ENCODE peak calls at places on chromosomes 3 and 15, in five cellular contexts. V is lower leg skin, Y is PC-9, I is brain microvascular endothelial cell, F is endothelial cell. S is an unnamed sample.

GRCh38 chr15:80467311-80467714 is 63.1 kb downstream of the ARNT2 start:
- DNase-seq in I (no peak), Y (no peak), F (no peak), V (peak), S (no peak)

GRCh38 chr3:1852950-1853349 is 245.7 kb upstream of the CNTN4 start:
- DNase-seq in Y (no peak), F (no peak), I (no peak), V (no peak), S (no peak)

GRCh38 chr3:111282024-111282423 is 210.4 kb downstream of the NECTIN3 start:
- DNase-seq in Y (no peak), I (no peak), V (no peak), F (no peak), S (no peak)

GRCh38 chr15:34038404-34039179 is 412 bp downstream of the AVEN start:
- DNase-seq in Y (no peak), I (peak), F (peak), V (peak), S (peak)

GRCh38 chr15:42152196-42152920 is 4.1 kb downstream of the PLA2G4F start:
- DNase-seq in I (no peak), Y (no peak), V (peak), F (no peak), S (no peak)

GRCh38 chr3:70748593-70748992 is 436.2 kb upstream of the MDFIC2 start:
- DNase-seq in F (no peak), Y (no peak), I (no peak), V (no peak), S (no peak)

GRCh38 chr3:33717616-33717865 is 513 bp downstream of the CLASP2 start:
- DNase-seq in Y (no peak), F (peak), V (no peak), I (peak), S (no peak)

GRCh38 chr3:181313379-181313778 is 323.8 kb upstream of the DNAJC19 start:
- DNase-seq in F (no peak), Y (no peak), V (no peak), I (no peak), S (no peak)

GRCh38 chr3:185332026-185332735 is 30.8 kb upstream of the MAP3K13 start:
- DNase-seq in Y (peak), V (no peak), F (no peak), I (peak), S (peak)

GRCh38 chr3:21273256-21273999 is 477.6 kb downstream of the ZNF385D start:
- DNase-seq in I (peak), V (no peak), F (no peak), Y (no peak), S (no peak)

GRCh38 chr3:96915465-96915864 is 101.1 kb downstream of the EPHA6 start:
- DNase-seq in Y (no peak), I (no peak), F (no peak), V (no peak), S (no peak)

GRCh38 chr3:149894211-149894610 is 76.5 kb downstream of the PFN2 start:
- DNase-seq in F (no peak), Y (no peak), I (peak), V (no peak), S (no peak)

GRCh38 chr3:151216641-151217040 is 13.6 kb upstream of the GPR171 start:
- DNase-seq in Y (no peak), I (peak), V (no peak), F (no peak), S (no peak)

GRCh38 chr3:63967675-63968611 is 55.4 kb downstream of the PSMD6 start:
- DNase-seq in I (peak), Y (no peak), F (no peak), V (peak), S (peak)

GRCh38 chr3:37338500-37338899 is 164.1 kb upstream of the LRRFIP2 start:
- DNase-seq in Y (no peak), I (no peak), F (no peak), V (no peak), S (no peak)

GRCh38 chr3:172367205-172368105 is 80.8 kb downstream of the GHSR start:
- DNase-seq in V (no peak), Y (peak), I (peak), F (no peak), S (no peak)

GRCh38 chr15:40787991-40788390 is 18.2 kb downstream of the C15orf62 start:
- DNase-seq in Y (no peak), F (no peak), V (no peak), I (no peak), S (no peak)

GRCh38 chr3:43867673-43868072 is 176.9 kb downstream of the ABHD5 start:
- DNase-seq in F (no peak), Y (no peak), V (no peak), I (peak), S (no peak)

GRCh38 chr3:126456211-126456610 is 19.5 kb downstream of the ZXDC start:
- DNase-seq in I (no peak), V (peak), F (no peak), Y (no peak), S (no peak)

GRCh38 chr3:49198611-49199230 is 27.3 kb downstream of the KLHDC8B start:
- DNase-seq in F (no peak), V (no peak), Y (no peak), I (no peak), S (no peak)

GRCh38 chr15:51931638-51932037 is 39.9 kb downstream of the LEO1 start:
- DNase-seq in V (no peak), F (no peak), I (no peak), Y (no peak), S (no peak)

GRCh38 chr3:70358978-70359580 is 46.6 kb upstream of the MDFIC2 start:
- DNase-seq in F (peak), I (peak), Y (no peak), V (no peak), S (peak)

GRCh38 chr15:52100807-52101206 is 11.8 kb downstream of the BCL2L10 start:
- DNase-seq in I (peak), F (no peak), Y (peak), V (peak), S (peak)

DNA sequence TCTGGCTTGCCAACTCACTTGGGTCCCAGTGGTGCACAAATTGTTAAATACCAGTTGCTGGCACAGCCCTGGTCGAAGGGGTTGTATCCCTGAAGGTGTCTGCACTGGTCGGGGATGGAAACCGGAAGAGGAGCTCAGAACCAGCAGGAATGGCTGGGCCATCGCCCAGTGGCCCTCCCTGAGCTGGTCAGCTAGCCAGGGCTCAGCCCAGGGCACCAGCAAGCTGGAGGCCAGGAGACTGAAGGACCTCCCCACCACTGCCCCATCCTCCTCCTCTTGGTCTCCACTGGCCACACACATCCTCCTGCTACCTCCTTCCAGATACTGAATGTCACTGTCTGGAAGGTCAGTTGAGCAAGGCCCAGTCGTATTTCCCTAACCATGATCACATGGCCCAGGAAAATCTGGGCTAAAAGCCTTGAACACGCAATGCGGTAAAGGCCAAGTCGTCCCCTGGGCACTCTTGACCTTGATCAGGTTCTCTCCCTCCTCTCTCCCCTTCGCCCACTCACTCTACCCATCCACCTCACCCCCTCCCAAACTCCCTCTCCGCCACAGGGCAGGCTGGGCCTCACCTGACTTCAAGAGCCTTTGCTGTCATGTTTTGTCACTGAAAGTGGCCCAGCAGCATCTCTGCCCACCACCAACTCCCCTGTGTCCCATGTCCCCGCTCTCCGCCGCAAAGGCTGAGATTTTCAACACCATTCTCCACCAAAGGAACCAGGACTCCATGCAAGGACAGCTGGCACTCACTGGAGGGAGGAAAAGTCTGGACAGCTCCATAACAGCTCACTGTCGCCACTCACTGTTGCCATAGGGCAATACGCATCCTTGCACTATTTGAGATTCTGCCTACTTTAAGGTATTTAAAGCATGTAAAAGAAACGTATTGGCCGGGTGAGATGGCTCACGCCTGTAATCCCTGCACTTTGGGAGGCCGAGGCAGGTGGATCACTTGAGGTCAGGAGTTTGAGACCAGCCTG is 12.1 kb downstream of the ZDHHC19 start:
- DNase-seq in F (no peak), V (no peak), Y (peak), I (no peak), S (no peak)
- TF ChIP-seq CTCF in F (no peak), V (no peak), Y (peak), I (peak), S (peak)

GRCh38 chr3:129994883-129995559 is 20.5 kb downstream of the TRH start:
- DNase-seq in F (no peak), I (no peak), Y (no peak), V (no peak), S (no peak)

GRCh38 chr3:129996073-129996472 is 21.6 kb downstream of the TRH start:
- DNase-seq in F (no peak), V (no peak), Y (no peak), I (no peak), S (no peak)

GRCh38 chr3:129989391-129989790 is 14.9 kb downstream of the TRH start:
- DNase-seq in V (no peak), F (no peak), Y (no peak), I (no peak), S (no peak)

GRCh38 chr3:129988429-129988828 is 13.9 kb downstream of the TRH start:
- DNase-seq in F (no peak), I (no peak), Y (no peak), V (no peak), S (no peak)

GRCh38 chr3:129992781-129993180 is 18.3 kb downstream of the TRH start:
- DNase-seq in Y (no peak), V (no peak), F (peak), I (no peak), S (no peak)
- TF ChIP-seq CTCF in Y (no peak), V (no peak), F (peak), I (peak), S (peak)

DNA sequence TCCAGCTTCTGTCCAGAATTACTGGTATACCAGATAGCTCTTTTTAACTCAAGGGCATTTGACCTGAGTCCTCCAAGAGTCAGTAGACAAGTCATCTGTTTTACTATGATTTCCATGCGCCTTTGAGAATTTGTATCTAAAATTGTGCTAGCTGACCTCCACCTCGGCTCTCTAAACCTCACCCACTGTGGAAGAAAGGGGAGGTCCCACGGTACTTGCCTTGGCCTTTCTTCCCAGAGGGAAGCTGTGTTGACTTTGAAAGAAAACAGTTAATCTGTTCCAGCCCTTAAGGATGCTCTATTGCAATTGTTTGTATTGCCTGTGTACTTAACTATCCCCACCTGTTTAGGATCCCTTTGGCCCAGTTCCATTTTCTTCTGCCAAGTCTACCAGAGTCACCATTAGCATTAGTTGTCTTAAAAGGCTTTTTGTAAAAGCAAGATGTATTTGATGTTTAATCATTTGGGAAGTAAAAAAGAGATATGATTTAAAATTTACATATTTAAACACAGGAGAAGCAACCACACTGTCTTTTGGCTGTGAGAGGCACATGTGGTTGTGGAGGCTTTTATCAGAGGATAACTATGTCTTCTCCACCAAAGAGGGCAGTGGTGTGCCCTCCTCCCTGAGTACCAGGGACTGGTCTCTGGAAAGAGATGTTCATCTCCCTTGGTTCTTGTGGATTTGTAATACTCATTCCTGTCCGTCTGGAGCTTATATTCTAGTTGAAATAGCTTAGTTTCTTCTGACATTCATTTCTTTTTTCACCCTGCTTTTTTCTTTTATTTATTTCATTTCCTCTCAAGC is 88.8 kb downstream of the CRTC3 start:
- DNase-seq in V (peak), I (no peak), F (no peak), Y (no peak), S (no peak)
- TF ChIP-seq CTCF in V (no peak), I (no peak), F (no peak), Y (no peak), S (no peak)

GRCh38 chr3:23294770-23295387 is 91.8 kb downstream of the UBE2E2 start:
- DNase-seq in V (no peak), Y (no peak), F (no peak), I (no peak), S (no peak)
- TF ChIP-seq CTCF in V (no peak), Y (no peak), F (no peak), I (no peak), S (no peak)

GRCh38 chr3:122941233-122942206 is 86.0 kb downstream of the SEMA5B start:
- DNase-seq in V (no peak), I (no peak), F (no peak), Y (no peak), S (no peak)
- TF ChIP-seq CTCF in V (no peak), I (peak), F (peak), Y (peak), S (no peak)

GRCh38 chr3:128075516-128076464 is 23.6 kb downstream of the SEC61A1 start:
- DNase-seq in F (peak), I (peak), Y (no peak), V (peak), S (peak)
- TF ChIP-seq CTCF in F (peak), I (peak), Y (peak), V (peak), S (peak)

DNA sequence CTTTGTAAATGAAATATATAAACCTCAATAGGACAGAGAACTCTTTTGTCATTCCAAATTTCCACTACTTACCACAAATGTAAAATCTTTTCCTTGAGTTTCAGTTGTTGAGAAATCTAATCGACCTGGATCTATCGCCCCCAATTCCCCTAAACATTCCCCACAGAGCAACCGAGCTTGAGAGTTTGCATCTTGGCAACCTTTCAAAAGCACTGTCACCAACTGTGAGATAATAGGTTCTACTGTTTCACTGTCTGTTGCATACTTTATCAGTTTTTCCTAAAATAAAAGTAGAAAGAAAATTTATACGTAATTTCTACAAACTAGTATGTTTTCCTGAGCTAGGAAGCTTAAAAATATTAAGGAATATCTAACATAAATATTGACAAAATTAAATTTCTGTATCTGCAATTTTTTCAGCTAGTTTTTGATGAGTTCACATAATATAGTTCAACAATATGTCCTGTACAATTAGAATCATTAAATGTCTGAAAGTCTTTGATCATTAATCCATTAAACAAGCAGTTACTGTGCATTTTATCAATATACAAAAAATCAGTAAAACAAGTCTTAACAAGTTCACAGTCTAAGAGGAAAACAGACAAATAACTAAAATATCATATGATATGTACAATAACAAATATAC is 54.5 kb downstream of the ATR start:
- DNase-seq in F (no peak), V (no peak), I (peak), Y (no peak), S (no peak)
- TF ChIP-seq CTCF in F (no peak), V (no peak), I (no peak), Y (no peak), S (no peak)

GRCh38 chr3:51719413-51720025 is 12.7 kb downstream of the GRM2 start:
- DNase-seq in F (no peak), Y (no peak), V (no peak), I (no peak), S (no peak)
- TF ChIP-seq CTCF in F (peak), Y (peak), V (no peak), I (peak), S (no peak)

S was measured in GM12865.